ENCODE peak calls at places on chromosome 21, in six cellular contexts. One of them, this sample, is unnamed.

GRCh38 chr21:15731243-15731613 is 1.4 kb downstream of the USP25 start:
- DNase-seq in NB4: peak
- DNase-seq in A549: no peak
- DNase-seq in body of pancreas: no peak
- DNase-seq in prostate gland: no peak
- DNase-seq in GM12891: no peak
- DNase-seq in this sample: peak

GRCh38 chr21:39523398-39523797 is 71.6 kb downstream of the SH3BGR start:
- DNase-seq in NB4: no peak
- DNase-seq in A549: no peak
- DNase-seq in body of pancreas: peak
- DNase-seq in prostate gland: no peak
- DNase-seq in GM12891: no peak
- DNase-seq in this sample: no peak

GRCh38 chr21:26679299-26679698 is 106.2 kb upstream of the CYYR1 start:
- DNase-seq in NB4: no peak
- DNase-seq in A549: no peak
- DNase-seq in body of pancreas: no peak
- DNase-seq in prostate gland: no peak
- DNase-seq in GM12891: no peak
- DNase-seq in this sample: no peak

GRCh38 chr21:27674037-27674436 is 707.1 kb upstream of the ADAMTS5 start:
- DNase-seq in NB4: no peak
- DNase-seq in A549: no peak
- DNase-seq in body of pancreas: no peak
- DNase-seq in prostate gland: no peak
- DNase-seq in GM12891: no peak
- DNase-seq in this sample: no peak

GRCh38 chr21:27110956-27111355 is 144.1 kb upstream of the ADAMTS5 start:
- DNase-seq in NB4: no peak
- DNase-seq in A549: no peak
- DNase-seq in body of pancreas: no peak
- DNase-seq in prostate gland: no peak
- DNase-seq in GM12891: no peak
- DNase-seq in this sample: no peak

GRCh38 chr21:23438081-23438480 is 2169.2 kb downstream of the MRPL39 start:
- DNase-seq in NB4: no peak
- DNase-seq in A549: no peak
- DNase-seq in body of pancreas: no peak
- DNase-seq in prostate gland: no peak
- DNase-seq in GM12891: no peak
- DNase-seq in this sample: no peak

GRCh38 chr21:37008705-37009104 is 2.2 kb downstream of the RIPPLY3 start:
- DNase-seq in NB4: no peak
- DNase-seq in A549: no peak
- DNase-seq in body of pancreas: peak
- DNase-seq in prostate gland: no peak
- DNase-seq in GM12891: no peak
- DNase-seq in this sample: no peak

GRCh38 chr21:40052276-40052675 is 185.0 kb downstream of the PCP4 start:
- DNase-seq in NB4: no peak
- DNase-seq in A549: no peak
- DNase-seq in body of pancreas: no peak
- DNase-seq in prostate gland: no peak
- DNase-seq in GM12891: no peak
- DNase-seq in this sample: no peak

GRCh38 chr21:38743772-38744529 is 61.8 kb upstream of the ETS2 start:
- DNase-seq in NB4: no peak
- DNase-seq in A549: no peak
- DNase-seq in body of pancreas: no peak
- DNase-seq in prostate gland: no peak
- DNase-seq in GM12891: no peak
- DNase-seq in this sample: no peak

GRCh38 chr21:36665806-36666205 is 33.1 kb upstream of the SIM2 start:
- DNase-seq in NB4: no peak
- DNase-seq in A549: no peak
- DNase-seq in body of pancreas: no peak
- DNase-seq in prostate gland: no peak
- DNase-seq in GM12891: no peak
- DNase-seq in this sample: no peak

GRCh38 chr21:15604424-15604823 is 125.4 kb upstream of the USP25 start:
- DNase-seq in NB4: no peak
- DNase-seq in A549: peak
- DNase-seq in body of pancreas: no peak
- DNase-seq in prostate gland: no peak
- DNase-seq in GM12891: no peak
- DNase-seq in this sample: no peak

GRCh38 chr21:38574895-38575294 is 76.6 kb upstream of the ERG start:
- DNase-seq in NB4: no peak
- DNase-seq in A549: no peak
- DNase-seq in body of pancreas: no peak
- DNase-seq in prostate gland: no peak
- DNase-seq in GM12891: no peak
- DNase-seq in this sample: no peak

GRCh38 chr21:36385233-36385908 is at the start of gene CHAF1B:
- DNase-seq in NB4: peak
- DNase-seq in A549: peak
- DNase-seq in body of pancreas: peak
- DNase-seq in prostate gland: peak
- DNase-seq in GM12891: peak
- DNase-seq in this sample: peak

GRCh38 chr21:27653481-27653880 is 686.6 kb upstream of the ADAMTS5 start:
- DNase-seq in NB4: no peak
- DNase-seq in A549: no peak
- DNase-seq in body of pancreas: no peak
- DNase-seq in prostate gland: no peak
- DNase-seq in GM12891: no peak
- DNase-seq in this sample: no peak

GRCh38 chr21:36893581-36893980 is 72.9 kb downstream of the HLCS start:
- DNase-seq in NB4: no peak
- DNase-seq in A549: no peak
- DNase-seq in body of pancreas: no peak
- DNase-seq in prostate gland: no peak
- DNase-seq in GM12891: no peak
- DNase-seq in this sample: no peak

GRCh38 chr21:39281207-39281606 is 32.2 kb downstream of the BRWD1 start:
- DNase-seq in NB4: no peak
- DNase-seq in A549: no peak
- DNase-seq in body of pancreas: no peak
- DNase-seq in prostate gland: no peak
- DNase-seq in GM12891: no peak
- DNase-seq in this sample: no peak

GRCh38 chr21:31554511-31555022 is 104.9 kb upstream of the SOD1 start:
- DNase-seq in NB4: no peak
- DNase-seq in A549: no peak
- DNase-seq in body of pancreas: no peak
- DNase-seq in prostate gland: no peak
- DNase-seq in GM12891: no peak
- DNase-seq in this sample: no peak

GRCh38 chr21:19049567-19049966 is 646.0 kb upstream of the TMPRSS15 start:
- DNase-seq in NB4: no peak
- DNase-seq in A549: no peak
- DNase-seq in body of pancreas: no peak
- DNase-seq in prostate gland: no peak
- DNase-seq in GM12891: no peak
- DNase-seq in this sample: no peak

GRCh38 chr21:17732306-17732705 is 86.8 kb downstream of the C21orf91 start:
- DNase-seq in NB4: no peak
- DNase-seq in A549: no peak
- DNase-seq in body of pancreas: no peak
- DNase-seq in prostate gland: no peak
- DNase-seq in GM12891: no peak
- DNase-seq in this sample: no peak

GRCh38 chr21:35481005-35481404 is 431.9 kb upstream of the RUNX1 start:
- DNase-seq in NB4: no peak
- DNase-seq in A549: no peak
- DNase-seq in body of pancreas: no peak
- DNase-seq in prostate gland: no peak
- DNase-seq in GM12891: no peak
- DNase-seq in this sample: no peak

GRCh38 chr21:37149411-37149810 is 76.4 kb downstream of the TTC3 start:
- DNase-seq in NB4: no peak
- DNase-seq in A549: no peak
- DNase-seq in body of pancreas: peak
- DNase-seq in prostate gland: no peak
- DNase-seq in GM12891: no peak
- DNase-seq in this sample: no peak

GRCh38 chr21:39208624-39209333 is 25.5 kb upstream of the PSMG1 start:
- DNase-seq in NB4: peak
- DNase-seq in A549: no peak
- DNase-seq in body of pancreas: no peak
- DNase-seq in prostate gland: no peak
- DNase-seq in GM12891: no peak
- DNase-seq in this sample: peak

GRCh38 chr21:35850029-35850428 is 210.3 kb downstream of the SETD4 start:
- DNase-seq in NB4: no peak
- DNase-seq in A549: no peak
- DNase-seq in body of pancreas: no peak
- DNase-seq in prostate gland: no peak
- DNase-seq in GM12891: no peak
- DNase-seq in this sample: no peak

GRCh38 chr21:27021046-27021445 is 54.2 kb upstream of the ADAMTS5 start:
- DNase-seq in NB4: no peak
- DNase-seq in A549: no peak
- DNase-seq in body of pancreas: no peak
- DNase-seq in prostate gland: no peak
- DNase-seq in GM12891: no peak
- DNase-seq in this sample: no peak

GRCh38 chr21:15121655-15122120 is 56.9 kb upstream of the NRIP1 start:
- DNase-seq in NB4: no peak
- DNase-seq in A549: peak
- DNase-seq in body of pancreas: peak
- DNase-seq in prostate gland: no peak
- DNase-seq in GM12891: no peak
- DNase-seq in this sample: no peak

GRCh38 chr21:17636711-17637110 is 24.0 kb upstream of the BTG3 start:
- DNase-seq in NB4: no peak
- DNase-seq in A549: no peak
- DNase-seq in body of pancreas: no peak
- DNase-seq in prostate gland: no peak
- DNase-seq in GM12891: no peak
- DNase-seq in this sample: no peak

GRCh38 chr21:38241029-38241740 is 15.6 kb upstream of the KCNJ15 start:
- DNase-seq in NB4: no peak
- DNase-seq in A549: no peak
- DNase-seq in body of pancreas: peak
- DNase-seq in prostate gland: peak
- DNase-seq in GM12891: no peak
- DNase-seq in this sample: no peak

GRCh38 chr21:43802713-43803313 is 13.4 kb downstream of the RRP1 start:
- DNase-seq in NB4: no peak
- DNase-seq in A549: no peak
- DNase-seq in body of pancreas: no peak
- DNase-seq in prostate gland: no peak
- DNase-seq in GM12891: no peak
- DNase-seq in this sample: no peak
- TF ChIP-seq POLR2A in NB4: no peak
- TF ChIP-seq POLR2A in A549: no peak
- TF ChIP-seq POLR2A in body of pancreas: no peak
- TF ChIP-seq POLR2A in prostate gland: no peak
- TF ChIP-seq POLR2A in GM12891: no peak
- TF ChIP-seq POLR2A in this sample: no peak

GRCh38 chr21:29235714-29236197 is 63.0 kb upstream of the BACH1 start:
- DNase-seq in NB4: no peak
- DNase-seq in A549: no peak
- DNase-seq in body of pancreas: no peak
- DNase-seq in prostate gland: no peak
- DNase-seq in GM12891: no peak
- DNase-seq in this sample: no peak

GRCh38 chr21:29230541-29231275 is 68.0 kb upstream of the BACH1 start:
- DNase-seq in NB4: no peak
- DNase-seq in A549: no peak
- DNase-seq in body of pancreas: no peak
- DNase-seq in prostate gland: no peak
- DNase-seq in GM12891: no peak
- DNase-seq in this sample: no peak

GRCh38 chr21:29231781-29232548 is 66.8 kb upstream of the BACH1 start:
- DNase-seq in NB4: no peak
- DNase-seq in A549: no peak
- DNase-seq in body of pancreas: no peak
- DNase-seq in prostate gland: no peak
- DNase-seq in GM12891: no peak
- DNase-seq in this sample: peak

GRCh38 chr21:29233611-29234540 is 64.8 kb upstream of the BACH1 start:
- DNase-seq in NB4: no peak
- DNase-seq in A549: no peak
- DNase-seq in body of pancreas: no peak
- DNase-seq in prostate gland: no peak
- DNase-seq in GM12891: peak
- DNase-seq in this sample: no peak

GRCh38 chr21:29232601-29233541 is 65.9 kb upstream of the BACH1 start:
- DNase-seq in NB4: peak
- DNase-seq in A549: no peak
- DNase-seq in body of pancreas: no peak
- DNase-seq in prostate gland: no peak
- DNase-seq in GM12891: no peak
- DNase-seq in this sample: peak
- TF ChIP-seq POLR2A in NB4: no peak
- TF ChIP-seq POLR2A in A549: no peak
- TF ChIP-seq POLR2A in body of pancreas: no peak
- TF ChIP-seq POLR2A in prostate gland: no peak
- TF ChIP-seq POLR2A in GM12891: no peak
- TF ChIP-seq POLR2A in this sample: no peak

DNA sequence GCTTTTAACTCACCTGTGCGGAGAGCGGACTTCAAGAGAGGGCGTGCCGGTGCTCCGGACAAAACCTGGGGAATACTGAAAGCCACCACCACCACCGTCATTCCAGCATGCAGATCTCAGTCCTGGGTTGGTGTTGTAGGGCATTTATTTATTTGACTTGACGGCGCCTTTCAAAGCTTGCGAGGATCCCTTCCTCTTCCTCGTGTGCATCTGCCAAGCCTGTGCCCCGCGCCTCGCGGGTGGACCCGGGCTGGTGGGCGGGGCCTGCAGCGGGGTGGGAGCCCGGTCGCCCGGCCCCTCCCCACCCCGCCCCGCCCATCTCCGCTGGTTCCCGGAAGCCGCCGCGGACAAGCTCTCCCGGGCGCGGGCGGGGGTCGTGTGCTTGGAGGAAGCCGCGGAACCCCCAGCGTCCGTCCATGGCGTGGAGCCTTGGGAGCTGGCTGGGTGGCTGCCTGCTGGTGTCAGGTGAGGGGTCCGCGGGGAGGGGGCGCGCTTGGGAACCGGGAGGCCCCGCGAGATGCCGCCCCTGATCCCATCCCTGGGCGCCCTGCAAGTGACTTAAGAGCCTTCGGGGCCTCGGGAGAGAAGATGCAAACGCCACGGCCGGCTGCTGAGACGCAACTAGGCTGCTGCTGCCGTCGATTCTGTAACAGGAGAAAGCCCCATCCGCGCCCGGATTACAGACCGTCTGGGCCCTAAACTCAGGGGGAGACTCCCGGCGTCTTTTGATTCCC is at the start of gene IL10RB:
- DNase-seq in NB4: peak
- DNase-seq in A549: peak
- DNase-seq in body of pancreas: peak
- DNase-seq in prostate gland: peak
- DNase-seq in GM12891: peak
- DNase-seq in this sample: peak
- TF ChIP-seq POLR2A in NB4: peak
- TF ChIP-seq POLR2A in A549: peak
- TF ChIP-seq POLR2A in body of pancreas: peak
- TF ChIP-seq POLR2A in prostate gland: peak
- TF ChIP-seq POLR2A in GM12891: peak
- TF ChIP-seq POLR2A in this sample: no peak

GRCh38 chr21:42236693-42237092 is 17.8 kb downstream of the ABCG1 start:
- DNase-seq in NB4: no peak
- DNase-seq in A549: no peak
- DNase-seq in body of pancreas: no peak
- DNase-seq in prostate gland: no peak
- DNase-seq in GM12891: no peak
- DNase-seq in this sample: peak
- TF ChIP-seq POLR2A in NB4: no peak
- TF ChIP-seq POLR2A in A549: no peak
- TF ChIP-seq POLR2A in body of pancreas: no peak
- TF ChIP-seq POLR2A in prostate gland: no peak
- TF ChIP-seq POLR2A in GM12891: no peak
- TF ChIP-seq POLR2A in this sample: no peak

This sample was measured in erythroblast.